ENCODE peak calls at places on chromosomes 6 and 20, in six cellular contexts. P, X, C, W, V and N are unnamed samples.

GRCh38 chr6:75437451-75438185 is 56.0 kb downstream of the FILIP1 start:
- DNase-seq in P (no peak), X (no peak), C (no peak), W (peak), V (no peak), N (no peak)

GRCh38 chr20:37521091-37521771 is at the start of gene NNAT:
- DNase-seq in P (no peak), X (no peak), C (no peak), W (no peak), V (peak), N (no peak)

GRCh38 chr6:146028250-146028789 is 542 bp upstream of the GRM1 start:
- DNase-seq in P (peak), X (peak), C (no peak), W (peak), V (peak), N (no peak)

GRCh38 chr20:14550655-14551054 is 213.2 kb upstream of the FLRT3 start:
- DNase-seq in P (no peak), X (no peak), C (no peak), W (no peak), V (no peak), N (no peak)

GRCh38 chr6:74735304-74735703 is 470.5 kb downstream of the COL12A1 start:
- DNase-seq in P (no peak), X (no peak), C (no peak), W (peak), V (no peak), N (no peak)

GRCh38 chr6:123168892-123169851 is 173.1 kb downstream of the CLVS2 start:
- DNase-seq in P (no peak), X (no peak), C (no peak), W (no peak), V (no peak), N (no peak)

GRCh38 chr20:39800548-39800947 is 838.4 kb downstream of the DHX35 start:
- DNase-seq in P (peak), X (no peak), C (no peak), W (peak), V (no peak), N (no peak)

GRCh38 chr6:41638002-41638800 is at the start of gene MDFI:
- DNase-seq in P (no peak), X (no peak), C (peak), W (no peak), V (no peak), N (no peak)

GRCh38 chr20:400451-401275 is 7.4 kb upstream of the RBCK1 start:
- DNase-seq in P (peak), X (no peak), C (no peak), W (no peak), V (no peak), N (no peak)

GRCh38 chr6:24574809-24575208 is 71.2 kb downstream of the KIAA0319 start:
- DNase-seq in P (no peak), X (no peak), C (no peak), W (no peak), V (no peak), N (no peak)

GRCh38 chr6:140915001-140915950 is 1217.4 kb upstream of the GJE1 start:
- DNase-seq in P (no peak), X (no peak), C (no peak), W (no peak), V (no peak), N (peak)

GRCh38 chr20:34541264-34541901 is 17.1 kb upstream of the MAP1LC3A start:
- DNase-seq in P (no peak), X (peak), C (no peak), W (no peak), V (no peak), N (no peak)

GRCh38 chr6:33314515-33314942 is 651 bp upstream of the TAPBP start:
- DNase-seq in P (peak), X (peak), C (peak), W (peak), V (no peak), N (peak)

GRCh38 chr6:129381885-129382284 is 328.1 kb downstream of the ARHGAP18 start:
- DNase-seq in P (no peak), X (no peak), C (no peak), W (no peak), V (no peak), N (no peak)

GRCh38 chr6:138507977-138508675 is 8.8 kb upstream of the NHSL1 start:
- DNase-seq in P (peak), X (no peak), C (no peak), W (no peak), V (no peak), N (no peak)

GRCh38 chr6:24356310-24357035 is 1.4 kb downstream of the DCDC2 start:
- DNase-seq in P (peak), X (no peak), C (no peak), W (no peak), V (no peak), N (no peak)

GRCh38 chr20:25040438-25040831 is 17.5 kb downstream of the ACSS1 start:
- DNase-seq in P (no peak), X (no peak), C (no peak), W (no peak), V (no peak), N (no peak)

GRCh38 chr20:64254156-64254555 is 1.4 kb upstream of the PCMTD2 start:
- DNase-seq in P (no peak), X (no peak), C (no peak), W (no peak), V (no peak), N (no peak)

GRCh38 chr6:14841901-14842421 is 403.9 kb upstream of the JARID2 start:
- DNase-seq in P (peak), X (no peak), C (no peak), W (no peak), V (no peak), N (no peak)

GRCh38 chr6:118660218-118660569 is 8.8 kb upstream of the CEP85L start:
- DNase-seq in P (no peak), X (peak), C (no peak), W (no peak), V (no peak), N (peak)

GRCh38 chr6:15879372-15880261 is 216.8 kb upstream of the DTNBP1 start:
- DNase-seq in P (no peak), X (peak), C (no peak), W (no peak), V (no peak), N (peak)

GRCh38 chr6:3280866-3281465 is 22.2 kb downstream of the PSMG4 start:
- DNase-seq in P (no peak), X (no peak), C (no peak), W (no peak), V (no peak), N (no peak)

GRCh38 chr6:140138311-140138994 is 764.0 kb upstream of the CITED2 start:
- DNase-seq in P (no peak), X (no peak), C (no peak), W (peak), V (no peak), N (peak)

GRCh38 chr6:37531026-37531425 is 31.3 kb upstream of the CCDC167 start:
- DNase-seq in P (no peak), X (no peak), C (no peak), W (no peak), V (no peak), N (no peak)

GRCh38 chr6:148760568-148761531 is 14.0 kb downstream of the UST start:
- DNase-seq in P (no peak), X (peak), C (no peak), W (peak), V (peak), N (no peak)

GRCh38 chr6:41577865-41578713 is 31.9 kb downstream of the FOXP4 start:
- DNase-seq in P (no peak), X (no peak), C (peak), W (no peak), V (no peak), N (no peak)

GRCh38 chr6:45920819-45921511 is 94.7 kb downstream of the CLIC5 start:
- DNase-seq in P (no peak), X (no peak), C (no peak), W (no peak), V (no peak), N (no peak)

GRCh38 chr6:6556738-6557503 is 31.6 kb upstream of the LY86 start:
- DNase-seq in P (peak), X (peak), C (peak), W (no peak), V (peak), N (peak)

GRCh38 chr20:51064160-51064559 is 41.3 kb upstream of the KCNG1 start:
- DNase-seq in P (no peak), X (no peak), C (no peak), W (no peak), V (no peak), N (no peak)

GRCh38 chr6:44439270-44440045 is 52.0 kb downstream of the CDC5L start:
- DNase-seq in P (no peak), X (no peak), C (no peak), W (no peak), V (no peak), N (no peak)

GRCh38 chr20:53866787-53867740 is 203.3 kb downstream of the BCAS1 start:
- DNase-seq in P (no peak), X (peak), C (no peak), W (no peak), V (no peak), N (no peak)